ENCODE peak calls at places on chromosome 11, in seven cellular contexts. U, S, P, E, Z, R and N are unnamed samples.

GRCh38 chr11:86122773-86123172 is 53.9 kb upstream of the PICALM start:
- DNase-seq in U (no peak), S (no peak), P (no peak), E (no peak), Z (no peak), R (no peak), N (no peak)

GRCh38 chr11:67629386-67630229 is at the start of gene NUDT8:
- DNase-seq in U (peak), S (peak), P (peak), E (peak), Z (peak), R (peak), N (peak)

GRCh38 chr11:35235944-35236666 is 97.1 kb downstream of the CD44 start:
- DNase-seq in U (peak), S (no peak), P (peak), E (no peak), Z (peak), R (no peak), N (no peak)

GRCh38 chr11:122189259-122189658 is 73.2 kb upstream of the BLID start:
- DNase-seq in U (peak), S (no peak), P (no peak), E (no peak), Z (no peak), R (no peak), N (no peak)

GRCh38 chr11:15816270-15816871 is 540.0 kb downstream of the SOX6 start:
- DNase-seq in U (peak), S (no peak), P (no peak), E (no peak), Z (no peak), R (no peak), N (no peak)

GRCh38 chr11:134126197-134126822 is 57.4 kb downstream of the JAM3 start:
- DNase-seq in U (peak), S (no peak), P (no peak), E (no peak), Z (no peak), R (no peak), N (no peak)

GRCh38 chr11:102467080-102467708 is 14.6 kb upstream of the TMEM123 start:
- DNase-seq in U (peak), S (no peak), P (no peak), E (no peak), Z (no peak), R (no peak), N (no peak)

GRCh38 chr11:134445601-134446325 is 33.7 kb upstream of the B3GAT1 start:
- DNase-seq in U (no peak), S (no peak), P (no peak), E (no peak), Z (no peak), R (no peak), N (no peak)

GRCh38 chr11:11978098-11978637 is 30.3 kb downstream of the DKK3 start:
- DNase-seq in U (no peak), S (no peak), P (no peak), E (no peak), Z (no peak), R (no peak), N (no peak)